ENCODE peak calls at places on chromosomes 6 and 20, in nine cellular contexts. V is ovary, S is breast epithelium, H is NB4, L is right lobe of liver, A is endothelial cell of umbilical vein, P is uterus, I is body of pancreas, M is heart left ventricle. U is an unnamed sample.

GRCh38 chr6:133977983-133978895 is 25.2 kb downstream of the TBPL1 start:
- DNase-seq in V (no peak), S (no peak), H (peak; percentile 67), L (no peak), A (peak; percentile 59), P (peak; percentile 28), I (peak; percentile 23), M (no peak), U (no peak)

GRCh38 chr6:47152666-47153065 is 110.5 kb upstream of the ADGRF1 start:
- DNase-seq in V (no peak), S (no peak), H (no peak), L (no peak), A (no peak), P (no peak), I (no peak), M (no peak), U (no peak)

GRCh38 chr20:45066372-45066771 is 34.6 kb downstream of the KCNS1 start:
- DNase-seq in V (no peak), S (no peak), H (no peak), L (no peak), A (no peak), P (no peak), I (no peak), M (no peak), U (no peak)

GRCh38 chr20:37737806-37738442 is 44.1 kb downstream of the CTNNBL1 start:
- DNase-seq in V (no peak), S (no peak), H (peak; percentile 32), L (no peak), A (no peak), P (no peak), I (no peak), M (peak; percentile 38), U (no peak)

GRCh38 chr6:158751192-158751591 is 68.0 kb downstream of the EZR start:
- DNase-seq in V (no peak), S (no peak), H (no peak), L (no peak), A (no peak), P (no peak), I (no peak), M (no peak), U (no peak)

GRCh38 chr6:94026575-94026974 is 607.2 kb upstream of the EPHA7 start:
- DNase-seq in V (no peak), S (no peak), H (no peak), L (no peak), A (no peak), P (no peak), I (no peak), M (no peak), U (no peak)

GRCh38 chr6:112330071-112330876 is 16.9 kb upstream of the RFPL4B start:
- DNase-seq in V (no peak), S (no peak), H (no peak), L (no peak), A (peak; percentile 79), P (no peak), I (no peak), M (no peak), U (no peak)

GRCh38 chr6:33193619-33194018 is 1.4 kb upstream of the COL11A2 start:
- DNase-seq in V (peak; percentile 40), S (no peak), H (no peak), L (no peak), A (no peak), P (no peak), I (no peak), M (no peak), U (no peak)

GRCh38 chr20:3158968-3159431 is 665 bp downstream of the FASTKD5 start:
- DNase-seq in V (no peak), S (no peak), H (no peak), L (no peak), A (no peak), P (no peak), I (no peak), M (no peak), U (no peak)

GRCh38 chr20:41050361-41051019 is 21.9 kb downstream of the TOP1 start:
- DNase-seq in V (no peak), S (no peak), H (no peak), L (no peak), A (no peak), P (no peak), I (no peak), M (no peak), U (no peak)

GRCh38 chr20:51400051-51400926 is 142.2 kb downstream of the NFATC2 start:
- DNase-seq in V (no peak), S (no peak), H (no peak), L (no peak), A (no peak), P (no peak), I (no peak), M (no peak), U (no peak)

GRCh38 chr6:16523550-16524379 is 237.5 kb downstream of the ATXN1 start:
- DNase-seq in V (no peak), S (no peak), H (no peak), L (no peak), A (peak; percentile 95), P (peak; percentile 43), I (no peak), M (peak; percentile 43), U (peak; percentile 11)

GRCh38 chr6:80106418-80107235 is at the start of gene BCKDHB:
- DNase-seq in V (peak; percentile 98), S (peak; percentile 98), H (peak; percentile 99), L (peak; percentile 99), A (peak; percentile 99), P (peak; percentile 99), I (peak; percentile 99), M (peak; percentile 99), U (peak; percentile 90)
- TF ChIP-seq POLR2A in V (peak; percentile 86), S (peak; percentile 41), H (peak; percentile 83), L (peak; percentile 99), A (peak; percentile 96), P (peak; percentile 85), I (peak; percentile 98), M (peak; percentile 95), U (peak; percentile 90)

GRCh38 chr20:19861147-19861759 is 103.2 kb downstream of the RIN2 start:
- DNase-seq in V (no peak), S (no peak), H (no peak), L (no peak), A (no peak), P (no peak), I (no peak), M (no peak), U (no peak)
- TF ChIP-seq POLR2A in V (no peak), S (no peak), H (no peak), L (no peak), A (no peak), P (no peak), I (no peak), M (no peak), U (no peak)

GRCh38 chr6:41732601-41733348 is 2.6 kb downstream of the TFEB start:
- DNase-seq in V (no peak), S (no peak), H (peak; percentile 71), L (no peak), A (no peak), P (no peak), I (peak; percentile 32), M (no peak), U (no peak)

GRCh38 chr6:41735427-41736206 is at the start of gene TFEB:
- DNase-seq in V (peak; percentile 96), S (peak; percentile 92), H (peak; percentile 91), L (peak; percentile 96), A (peak; percentile 87), P (peak; percentile 95), I (peak; percentile 96), M (peak; percentile 95), U (peak; percentile 95)

GRCh38 chr6:41734666-41735426 is 562 bp downstream of the TFEB start:
- DNase-seq in V (peak; percentile 82), S (peak; percentile 79), H (peak; percentile 76), L (peak; percentile 87), A (peak; percentile 72), P (peak; percentile 83), I (peak; percentile 77), M (peak; percentile 91), U (peak; percentile 80)

GRCh38 chr6:41733349-41733706 is 2.1 kb downstream of the TFEB start:
- DNase-seq in V (no peak), S (no peak), H (peak; percentile 38), L (no peak), A (no peak), P (no peak), I (no peak), M (no peak), U (no peak)

DNA sequence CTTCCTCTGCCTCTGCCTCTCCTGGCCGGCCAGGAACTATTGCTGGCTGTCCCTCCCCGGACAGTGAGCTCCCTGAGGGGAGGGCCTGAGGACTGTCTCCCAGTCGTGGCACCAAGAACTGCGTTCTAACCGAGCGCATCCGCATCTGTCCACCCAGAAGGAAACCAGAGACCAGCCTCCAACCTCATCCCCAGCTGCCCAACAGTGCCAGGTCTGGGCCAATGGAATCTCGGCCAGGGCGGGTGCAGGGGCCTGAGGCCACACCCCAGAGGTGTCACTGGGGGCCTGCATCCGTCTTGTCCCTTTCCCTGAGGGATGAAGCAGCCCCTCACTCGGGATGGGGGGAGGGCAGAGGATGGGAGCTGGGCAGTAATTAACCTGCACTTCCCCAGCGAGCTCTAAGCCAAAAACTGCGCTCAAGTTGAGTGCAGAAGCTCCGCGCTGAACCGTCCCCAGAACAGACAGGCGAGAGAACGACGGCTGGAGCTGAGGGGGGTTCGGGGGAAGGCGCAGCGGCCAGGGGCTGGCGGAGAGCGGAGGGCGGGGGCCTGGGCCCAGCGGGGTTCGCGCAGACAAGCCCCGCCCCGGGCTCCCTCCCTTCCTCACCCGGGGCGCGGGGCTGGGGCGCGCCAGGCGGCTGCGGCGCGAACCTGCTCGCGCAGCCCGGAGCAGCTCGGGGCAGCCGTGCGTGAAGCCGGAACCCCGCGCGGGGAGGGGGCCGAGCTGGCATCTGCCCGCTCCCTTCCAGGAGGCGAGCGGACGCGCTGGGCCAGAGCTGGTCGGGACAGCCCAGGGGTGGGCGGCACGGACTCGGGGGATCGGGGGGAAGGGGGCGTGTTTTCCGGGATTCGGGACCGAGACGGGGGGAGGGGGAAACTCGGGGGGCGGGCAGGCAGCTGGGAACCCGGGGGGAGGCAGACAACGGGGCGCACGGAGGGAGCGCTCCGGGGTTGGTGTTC is 1.4 kb downstream of the TFEB start:
- DNase-seq in V (peak; percentile 80), S (peak; percentile 76), H (peak; percentile 78), L (peak; percentile 67), A (peak; percentile 71), P (peak; percentile 67), I (peak; percentile 70), M (peak; percentile 83), U (peak; percentile 89)
- TF ChIP-seq POLR2A in V (peak; percentile 41), S (no peak), H (no peak), L (peak; percentile 25), A (no peak), P (no peak), I (peak; percentile 52), M (peak; percentile 44), U (peak; percentile 38)

DNA sequence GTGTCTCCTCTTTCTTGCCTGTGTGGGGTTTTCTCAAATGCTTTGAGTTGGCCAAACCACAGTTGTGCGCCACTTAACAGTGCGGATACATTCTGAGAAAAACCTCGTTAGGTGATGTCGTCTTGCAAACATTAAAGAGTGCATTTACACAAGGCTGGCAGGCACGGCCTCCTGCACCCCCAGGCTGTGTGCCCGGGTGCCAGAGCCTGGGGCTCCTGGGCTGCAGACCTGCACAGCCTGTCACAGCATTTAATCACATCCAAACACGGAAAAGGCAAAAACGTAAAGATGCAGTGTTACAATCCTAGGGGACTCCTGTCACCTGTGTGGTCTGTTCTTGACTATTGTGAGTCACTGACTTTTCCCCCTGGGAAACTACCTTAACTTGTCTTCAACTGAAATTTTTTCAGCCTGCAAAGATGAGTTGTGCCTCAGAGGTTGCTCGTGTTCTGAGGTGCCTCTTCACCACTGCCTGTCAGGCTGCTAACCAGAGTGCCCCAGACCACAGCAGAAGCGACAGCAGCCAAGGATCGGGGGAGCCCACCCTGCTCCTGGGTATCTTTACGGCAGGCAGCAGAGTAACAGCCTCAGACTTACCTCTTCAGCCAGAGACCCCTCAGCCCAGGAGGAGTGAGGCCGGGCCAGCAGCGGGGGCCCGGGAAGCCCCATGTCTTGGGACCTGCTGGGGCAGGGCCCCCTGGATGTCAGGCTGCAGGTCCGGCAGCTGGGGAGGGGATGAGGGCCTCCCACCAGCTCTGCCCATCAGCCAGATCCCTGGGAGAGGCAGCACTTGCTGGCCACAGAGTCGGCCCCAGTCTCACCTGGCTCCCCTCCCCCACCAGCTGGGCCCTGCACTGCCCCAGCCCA is 683 bp upstream of the C20orf204 start:
- DNase-seq in V (no peak), S (no peak), H (no peak), L (no peak), A (no peak), P (no peak), I (no peak), M (no peak), U (no peak)
- TF ChIP-seq POLR2A in V (no peak), S (no peak), H (no peak), L (no peak), A (peak; percentile 15), P (no peak), I (no peak), M (no peak), U (no peak)

U was measured in H54.